ENCODE peak calls at places on chromosomes 4 and X, in four cellular contexts. L is GM12891, X is progenitor cell of endocrine pancreas, T is A172. O is an unnamed sample.

GRCh38 chrX:123138473-123138872 is 45.6 kb upstream of the GRIA3 start:
- DNase-seq in T (no peak), X (no peak), L (no peak), O (no peak)

GRCh38 chr4:13386405-13387107 is 97.6 kb downstream of the RAB28 start:
- DNase-seq in X (no peak), T (no peak), L (no peak), O (no peak)

GRCh38 chr4:175731506-175731905 is 80.6 kb downstream of the GPM6A start:
- DNase-seq in X (no peak), T (no peak), L (no peak), O (no peak)

GRCh38 chrX:46665232-46666162 is 91.9 kb downstream of the CHST7 start:
- DNase-seq in L (no peak), T (peak; percentile 13), X (no peak), O (no peak)

GRCh38 chrX:24672701-24673190 is 21.0 kb upstream of the POLA1 start:
- DNase-seq in L (no peak), X (peak; percentile 10), T (no peak), O (no peak)

GRCh38 chr4:93814722-93815121 is 13.8 kb upstream of the ATOH1 start:
- DNase-seq in T (no peak), L (no peak), X (no peak), O (no peak)

GRCh38 chr4:185965456-185966384 is 103.2 kb upstream of the TLR3 start:
- DNase-seq in X (no peak), L (no peak), T (no peak), O (no peak)

GRCh38 chr4:18914182-18914581 is 892.6 kb upstream of the LCORL start:
- DNase-seq in L (no peak), X (no peak), T (no peak), O (no peak)

GRCh38 chrX:112877771-112878173 is 37.1 kb upstream of the AMOT start:
- DNase-seq in L (no peak), T (no peak), X (no peak), O (no peak)

GRCh38 chrX:136086521-136086920 is 60.8 kb upstream of the FHL1 start:
- DNase-seq in L (no peak), T (peak; percentile 0), X (no peak), O (no peak)

GRCh38 chrX:18630956-18631355 is 41.0 kb downstream of the RS1 start:
- DNase-seq in T (no peak), L (no peak), X (no peak), O (no peak)

GRCh38 chrX:16076834-16077233 is 46.5 kb upstream of the GRPR start:
- DNase-seq in L (no peak), T (no peak), X (no peak), O (no peak)

GRCh38 chrX:17944833-17945497 is 83.9 kb upstream of the RAI2 start:
- DNase-seq in T (peak; percentile 7), X (no peak), L (no peak), O (no peak)

GRCh38 chr4:172553216-172553615 is 615.4 kb upstream of the GALNT7 start:
- DNase-seq in L (no peak), X (no peak), T (no peak), O (no peak)

GRCh38 chr4:101321481-101322042 is 25.8 kb downstream of the PPP3CA start:
- DNase-seq in L (no peak), X (no peak), T (no peak), O (no peak)

GRCh38 chr4:2929469-2929868 is 33.7 kb downstream of the NOP14 start:
- DNase-seq in T (no peak), X (no peak), L (no peak), O (no peak)

GRCh38 chrX:103056902-103057301 is 7.1 kb downstream of the BEX1 start:
- DNase-seq in T (no peak), L (no peak), X (no peak), O (peak; percentile 18)

GRCh38 chr4:89879201-89879600 is 15.5 kb upstream of the MMRN1 start:
- DNase-seq in X (no peak), L (no peak), T (no peak), O (no peak)

GRCh38 chr4:81845761-81846160 is 374.1 kb upstream of the RASGEF1B start:
- DNase-seq in L (no peak), X (no peak), T (no peak), O (no peak)

GRCh38 chr4:143396695-143397094 is 60.0 kb downstream of the GAB1 start:
- DNase-seq in L (no peak), X (no peak), T (no peak), O (no peak)

GRCh38 chr4:149145803-149146202 is 669.8 kb downstream of the IQCM start:
- DNase-seq in X (no peak), T (peak; percentile 30), L (no peak), O (no peak)

GRCh38 chr4:3642806-3643517 is 110.7 kb upstream of the LRPAP1 start:
- DNase-seq in X (no peak), T (no peak), L (no peak), O (no peak)

GRCh38 chrX:16444353-16444752 is 205.6 kb upstream of the S100G start:
- DNase-seq in X (no peak), T (peak; percentile 24), L (no peak), O (no peak)

GRCh38 chr4:184074989-184075388 is 142.7 kb downstream of the ENPP6 start:
- DNase-seq in L (no peak), X (no peak), T (no peak), O (no peak)

GRCh38 chr4:100826067-100826466 is 308.2 kb upstream of the EMCN start:
- DNase-seq in L (no peak), T (no peak), X (no peak), O (no peak)

GRCh38 chr4:87009095-87009648 is 74.4 kb downstream of the AFF1 start:
- DNase-seq in T (no peak), X (no peak), L (no peak), O (no peak)

GRCh38 chr4:143381171-143382118 is 44.8 kb downstream of the GAB1 start:
- DNase-seq in X (no peak), T (peak; percentile 84), L (no peak), O (no peak)

GRCh38 chr4:38078590-38079381 is 118.6 kb downstream of the PTTG2 start:
- DNase-seq in L (no peak), X (no peak), T (peak; percentile 35), O (no peak)